ENCODE peak calls at places on chromosomes 11 and 22, in nine cellular contexts. One of them, this sample, is unnamed.

GRCh38 chr11:35964846-35965245 is 21.0 kb downstream of the LDLRAD3 start:
- DNase-seq in breast epithelium: no peak
- DNase-seq in spleen: no peak
- DNase-seq in heart left ventricle: no peak
- DNase-seq in SK-N-SH: no peak
- DNase-seq in Peyer's patch: no peak
- DNase-seq in epithelial cell of esophagus: no peak
- DNase-seq in stomach: no peak
- DNase-seq in psoas muscle: no peak
- DNase-seq in this sample: no peak

GRCh38 chr11:112267188-112267591 is 6.5 kb upstream of the PLET1 start:
- DNase-seq in breast epithelium: no peak
- DNase-seq in spleen: no peak
- DNase-seq in heart left ventricle: no peak
- DNase-seq in SK-N-SH: no peak
- DNase-seq in Peyer's patch: no peak
- DNase-seq in epithelial cell of esophagus: no peak
- DNase-seq in stomach: no peak
- DNase-seq in psoas muscle: no peak
- DNase-seq in this sample: no peak

GRCh38 chr11:119791701-119792151 is 62.7 kb upstream of the NECTIN1 start:
- DNase-seq in breast epithelium: no peak
- DNase-seq in spleen: peak
- DNase-seq in heart left ventricle: no peak
- DNase-seq in SK-N-SH: no peak
- DNase-seq in Peyer's patch: no peak
- DNase-seq in epithelial cell of esophagus: no peak
- DNase-seq in stomach: no peak
- DNase-seq in psoas muscle: no peak
- DNase-seq in this sample: peak

GRCh38 chr11:95135155-95135554 is 45.5 kb downstream of the ENDOD1 start:
- DNase-seq in breast epithelium: no peak
- DNase-seq in spleen: no peak
- DNase-seq in heart left ventricle: no peak
- DNase-seq in SK-N-SH: no peak
- DNase-seq in Peyer's patch: no peak
- DNase-seq in epithelial cell of esophagus: peak
- DNase-seq in stomach: peak
- DNase-seq in psoas muscle: no peak
- DNase-seq in this sample: no peak

GRCh38 chr11:113173023-113173594 is 141.3 kb upstream of the TTC12 start:
- DNase-seq in breast epithelium: no peak
- DNase-seq in spleen: no peak
- DNase-seq in heart left ventricle: no peak
- DNase-seq in SK-N-SH: peak
- DNase-seq in Peyer's patch: no peak
- DNase-seq in epithelial cell of esophagus: no peak
- DNase-seq in stomach: no peak
- DNase-seq in psoas muscle: no peak
- DNase-seq in this sample: no peak

GRCh38 chr11:18720811-18721575 is 5.0 kb downstream of the IGSF22 start:
- DNase-seq in breast epithelium: peak
- DNase-seq in spleen: peak
- DNase-seq in heart left ventricle: peak
- DNase-seq in SK-N-SH: peak
- DNase-seq in Peyer's patch: peak
- DNase-seq in epithelial cell of esophagus: peak
- DNase-seq in stomach: peak
- DNase-seq in psoas muscle: peak
- DNase-seq in this sample: peak

GRCh38 chr11:28448186-28448585 is 340.0 kb downstream of the METTL15 start:
- DNase-seq in breast epithelium: no peak
- DNase-seq in spleen: no peak
- DNase-seq in heart left ventricle: no peak
- DNase-seq in SK-N-SH: no peak
- DNase-seq in Peyer's patch: no peak
- DNase-seq in epithelial cell of esophagus: no peak
- DNase-seq in stomach: no peak
- DNase-seq in psoas muscle: no peak
- DNase-seq in this sample: no peak

GRCh38 chr11:126963115-126963514 is 37.5 kb downstream of the KIRREL3 start:
- DNase-seq in breast epithelium: no peak
- DNase-seq in spleen: no peak
- DNase-seq in heart left ventricle: no peak
- DNase-seq in SK-N-SH: no peak
- DNase-seq in Peyer's patch: no peak
- DNase-seq in epithelial cell of esophagus: no peak
- DNase-seq in stomach: no peak
- DNase-seq in psoas muscle: no peak
- DNase-seq in this sample: no peak

GRCh38 chr11:121670792-121671275 is 218.1 kb upstream of the SORL1-AS1 start:
- DNase-seq in breast epithelium: no peak
- DNase-seq in spleen: no peak
- DNase-seq in heart left ventricle: no peak
- DNase-seq in SK-N-SH: peak
- DNase-seq in Peyer's patch: no peak
- DNase-seq in epithelial cell of esophagus: no peak
- DNase-seq in stomach: no peak
- DNase-seq in psoas muscle: no peak
- DNase-seq in this sample: no peak

GRCh38 chr11:67073908-67074307 is 17.3 kb downstream of the RHOD start:
- DNase-seq in breast epithelium: no peak
- DNase-seq in spleen: no peak
- DNase-seq in heart left ventricle: no peak
- DNase-seq in SK-N-SH: no peak
- DNase-seq in Peyer's patch: no peak
- DNase-seq in epithelial cell of esophagus: no peak
- DNase-seq in stomach: no peak
- DNase-seq in psoas muscle: no peak
- DNase-seq in this sample: no peak

GRCh38 chr11:130465259-130465658 is 16.8 kb downstream of the ADAMTS15 start:
- DNase-seq in breast epithelium: no peak
- DNase-seq in spleen: no peak
- DNase-seq in heart left ventricle: no peak
- DNase-seq in SK-N-SH: no peak
- DNase-seq in Peyer's patch: no peak
- DNase-seq in epithelial cell of esophagus: peak
- DNase-seq in stomach: no peak
- DNase-seq in psoas muscle: no peak
- DNase-seq in this sample: no peak

GRCh38 chr22:28252539-28252938 is 333.5 kb upstream of the PITPNB start:
- DNase-seq in breast epithelium: no peak
- DNase-seq in spleen: no peak
- DNase-seq in heart left ventricle: no peak
- DNase-seq in SK-N-SH: no peak
- DNase-seq in Peyer's patch: no peak
- DNase-seq in epithelial cell of esophagus: no peak
- DNase-seq in stomach: no peak
- DNase-seq in psoas muscle: no peak
- DNase-seq in this sample: no peak

GRCh38 chr22:40235418-40235817 is 57.7 kb downstream of the TNRC6B start:
- DNase-seq in breast epithelium: no peak
- DNase-seq in spleen: no peak
- DNase-seq in heart left ventricle: no peak
- DNase-seq in SK-N-SH: no peak
- DNase-seq in Peyer's patch: no peak
- DNase-seq in epithelial cell of esophagus: no peak
- DNase-seq in stomach: no peak
- DNase-seq in psoas muscle: no peak
- DNase-seq in this sample: no peak

GRCh38 chr11:47121056-47121455 is 55.6 kb downstream of the ARFGAP2 start:
- DNase-seq in breast epithelium: no peak
- DNase-seq in spleen: no peak
- DNase-seq in heart left ventricle: no peak
- DNase-seq in SK-N-SH: no peak
- DNase-seq in Peyer's patch: no peak
- DNase-seq in epithelial cell of esophagus: no peak
- DNase-seq in stomach: no peak
- DNase-seq in psoas muscle: no peak
- DNase-seq in this sample: no peak

GRCh38 chr11:19244084-19244483 is 3.3 kb upstream of the E2F8 start:
- DNase-seq in breast epithelium: peak
- DNase-seq in spleen: no peak
- DNase-seq in heart left ventricle: no peak
- DNase-seq in SK-N-SH: no peak
- DNase-seq in Peyer's patch: no peak
- DNase-seq in epithelial cell of esophagus: peak
- DNase-seq in stomach: peak
- DNase-seq in psoas muscle: no peak
- DNase-seq in this sample: no peak

GRCh38 chr11:74462009-74462408 is 5.3 kb downstream of the KCNE3 start:
- DNase-seq in breast epithelium: peak
- DNase-seq in spleen: peak
- DNase-seq in heart left ventricle: peak
- DNase-seq in SK-N-SH: no peak
- DNase-seq in Peyer's patch: peak
- DNase-seq in epithelial cell of esophagus: no peak
- DNase-seq in stomach: peak
- DNase-seq in psoas muscle: peak
- DNase-seq in this sample: peak

GRCh38 chr22:45129703-45130524 is 33.8 kb upstream of the NUP50 start:
- DNase-seq in breast epithelium: no peak
- DNase-seq in spleen: no peak
- DNase-seq in heart left ventricle: no peak
- DNase-seq in SK-N-SH: no peak
- DNase-seq in Peyer's patch: no peak
- DNase-seq in epithelial cell of esophagus: peak
- DNase-seq in stomach: no peak
- DNase-seq in psoas muscle: no peak
- DNase-seq in this sample: no peak

GRCh38 chr22:42177891-42178336 is 47.3 kb upstream of the CYP2D6 start:
- DNase-seq in breast epithelium: no peak
- DNase-seq in spleen: no peak
- DNase-seq in heart left ventricle: no peak
- DNase-seq in SK-N-SH: no peak
- DNase-seq in Peyer's patch: peak
- DNase-seq in epithelial cell of esophagus: no peak
- DNase-seq in stomach: no peak
- DNase-seq in psoas muscle: no peak
- DNase-seq in this sample: no peak

DNA sequence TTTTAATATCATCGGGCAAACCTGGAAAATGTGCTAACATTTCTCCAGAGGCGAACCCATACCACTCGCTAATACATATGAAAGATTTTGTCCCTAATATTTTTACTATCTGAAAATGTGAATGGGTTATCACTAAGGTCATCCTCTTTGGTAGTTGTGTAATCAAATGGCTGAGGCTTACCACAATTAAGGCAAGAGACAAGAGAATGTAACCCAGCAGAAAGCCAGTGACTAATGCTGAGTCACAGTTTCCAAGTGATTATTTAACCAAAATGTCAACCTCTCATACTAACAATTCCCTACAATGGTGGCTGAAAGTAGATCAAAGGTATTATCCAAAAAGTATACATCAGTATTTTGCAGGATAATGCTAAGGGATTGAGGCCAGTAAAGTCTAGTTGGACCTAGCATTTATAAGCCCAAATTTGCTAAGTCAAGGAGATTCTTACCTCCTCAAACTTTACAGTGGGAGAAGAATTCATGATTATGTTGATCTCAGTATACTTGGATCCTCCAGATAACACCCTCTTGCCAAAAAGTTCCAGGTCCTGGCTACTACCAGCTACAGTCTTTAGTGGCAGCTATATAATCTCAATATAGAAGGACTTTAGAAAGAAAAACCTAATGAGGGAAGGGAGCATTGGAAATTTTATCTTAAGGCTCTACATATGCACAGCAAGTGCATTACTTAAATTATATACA is 25.6 kb downstream of the SIK3 start:
- DNase-seq in breast epithelium: no peak
- DNase-seq in spleen: no peak
- DNase-seq in heart left ventricle: no peak
- DNase-seq in SK-N-SH: no peak
- DNase-seq in Peyer's patch: no peak
- DNase-seq in epithelial cell of esophagus: peak
- DNase-seq in stomach: no peak
- DNase-seq in psoas muscle: no peak
- DNase-seq in this sample: no peak
- H3K4me3 ChIP-seq in breast epithelium: no peak
- H3K4me3 ChIP-seq in spleen: no peak
- H3K4me3 ChIP-seq in heart left ventricle: no peak
- H3K4me3 ChIP-seq in SK-N-SH: no peak
- H3K4me3 ChIP-seq in Peyer's patch: no peak
- H3K4me3 ChIP-seq in epithelial cell of esophagus: no peak
- H3K4me3 ChIP-seq in stomach: no peak
- H3K4me3 ChIP-seq in psoas muscle: no peak
- H3K4me3 ChIP-seq in this sample: no peak

DNA sequence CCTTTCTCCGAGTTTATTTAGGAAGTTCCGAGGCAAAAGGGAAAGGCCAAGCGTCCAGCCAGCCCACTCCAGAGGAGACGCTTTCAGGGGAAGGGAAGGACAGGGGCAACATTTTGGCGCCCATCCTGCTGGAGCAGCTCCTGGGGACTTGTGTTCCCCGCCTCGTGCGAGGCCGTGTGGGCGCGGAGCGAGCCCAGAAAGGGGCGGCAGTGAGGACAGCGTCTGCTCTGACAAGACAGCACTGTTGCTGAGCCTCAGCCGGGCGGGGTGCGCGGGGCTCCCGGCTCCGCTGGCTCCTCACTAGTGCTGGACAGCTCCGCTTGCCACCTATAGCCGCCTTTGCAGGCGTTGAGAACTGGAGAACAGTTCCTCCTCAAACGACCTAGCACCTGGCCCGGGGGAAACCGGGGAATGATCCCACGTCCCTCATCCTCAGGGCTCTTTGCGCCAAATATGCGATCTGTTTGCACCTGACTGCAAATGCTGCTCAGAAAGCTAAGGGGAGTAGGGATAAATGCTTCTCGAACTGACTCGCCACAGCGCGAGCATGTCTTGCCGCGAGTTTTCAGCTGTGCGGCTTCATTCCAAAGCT is 722 bp upstream of the GUCY1A2 start:
- DNase-seq in breast epithelium: no peak
- DNase-seq in spleen: peak
- DNase-seq in heart left ventricle: peak
- DNase-seq in SK-N-SH: peak
- DNase-seq in Peyer's patch: peak
- DNase-seq in epithelial cell of esophagus: peak
- DNase-seq in stomach: peak
- DNase-seq in psoas muscle: peak
- DNase-seq in this sample: peak
- H3K4me3 ChIP-seq in breast epithelium: peak
- H3K4me3 ChIP-seq in spleen: peak
- H3K4me3 ChIP-seq in heart left ventricle: peak
- H3K4me3 ChIP-seq in SK-N-SH: peak
- H3K4me3 ChIP-seq in Peyer's patch: no peak
- H3K4me3 ChIP-seq in epithelial cell of esophagus: no peak
- H3K4me3 ChIP-seq in stomach: peak
- H3K4me3 ChIP-seq in psoas muscle: peak
- H3K4me3 ChIP-seq in this sample: peak

GRCh38 chr11:64688534-64688982 is 34.4 kb downstream of the NRXN2 start:
- DNase-seq in breast epithelium: peak
- DNase-seq in spleen: peak
- DNase-seq in heart left ventricle: peak
- DNase-seq in SK-N-SH: peak
- DNase-seq in Peyer's patch: peak
- DNase-seq in epithelial cell of esophagus: peak
- DNase-seq in stomach: peak
- DNase-seq in psoas muscle: peak
- DNase-seq in this sample: peak
- H3K4me3 ChIP-seq in breast epithelium: peak
- H3K4me3 ChIP-seq in spleen: peak
- H3K4me3 ChIP-seq in heart left ventricle: peak
- H3K4me3 ChIP-seq in SK-N-SH: peak
- H3K4me3 ChIP-seq in Peyer's patch: peak
- H3K4me3 ChIP-seq in epithelial cell of esophagus: no peak
- H3K4me3 ChIP-seq in stomach: peak
- H3K4me3 ChIP-seq in psoas muscle: peak
- H3K4me3 ChIP-seq in this sample: peak

GRCh38 chr11:62553839-62554361 is 7.3 kb upstream of the AHNAK start:
- DNase-seq in breast epithelium: no peak
- DNase-seq in spleen: no peak
- DNase-seq in heart left ventricle: no peak
- DNase-seq in SK-N-SH: no peak
- DNase-seq in Peyer's patch: peak
- DNase-seq in epithelial cell of esophagus: peak
- DNase-seq in stomach: no peak
- DNase-seq in psoas muscle: peak
- DNase-seq in this sample: no peak
- H3K4me3 ChIP-seq in breast epithelium: peak
- H3K4me3 ChIP-seq in spleen: no peak
- H3K4me3 ChIP-seq in heart left ventricle: no peak
- H3K4me3 ChIP-seq in SK-N-SH: peak
- H3K4me3 ChIP-seq in Peyer's patch: no peak
- H3K4me3 ChIP-seq in epithelial cell of esophagus: no peak
- H3K4me3 ChIP-seq in stomach: no peak
- H3K4me3 ChIP-seq in psoas muscle: peak
- H3K4me3 ChIP-seq in this sample: no peak